ENCODE peak calls at places on chromosomes 16 and 17, in four cellular contexts. E is neuronal stem cell, L is H9, Y is H1. T is an unnamed sample.

GRCh38 chr17:1627219-1627986 is 1.2 kb downstream of the SLC43A2 start:
- DNase-seq in E (no peak), L (peak; percentile 60), Y (peak; percentile 64), T (no peak)

GRCh38 chr16:30151091-30151490 is 28.1 kb upstream of the MAPK3 start:
- DNase-seq in E (no peak), L (no peak), Y (no peak), T (no peak)

GRCh38 chr17:63514974-63515373 is 8.2 kb upstream of the KCNH6 start:
- DNase-seq in E (no peak), L (no peak), Y (no peak), T (no peak)

GRCh38 chr17:28729950-28730330 is 1.4 kb downstream of the NEK8 start:
- DNase-seq in E (no peak), L (no peak), Y (no peak), T (no peak)

GRCh38 chr16:68732068-68732680 is 4.9 kb upstream of the CDH1 start:
- DNase-seq in E (no peak), L (peak; percentile 82), Y (peak; percentile 63), T (no peak)

GRCh38 chr17:15981208-15981607 is 18.3 kb downstream of the ZSWIM7 start:
- DNase-seq in E (no peak), L (no peak), Y (no peak), T (no peak)

GRCh38 chr16:79892278-79892677 is 291.7 kb upstream of the MAF start:
- DNase-seq in E (no peak), L (no peak), Y (no peak), T (no peak)

GRCh38 chr17:63609820-63610573 is 9.3 kb downstream of the TACO1 start:
- DNase-seq in E (no peak), L (no peak), Y (no peak), T (no peak)

GRCh38 chr16:87764600-87765472 is 950 bp downstream of the KLHDC4 start:
- DNase-seq in E (no peak), L (no peak), Y (no peak), T (no peak)

GRCh38 chr16:47229651-47230050 is 85.9 kb upstream of the NETO2 start:
- DNase-seq in E (no peak), L (no peak), Y (no peak), T (no peak)

GRCh38 chr17:10018461-10018891 is 113.4 kb upstream of the RCVRN start:
- DNase-seq in E (no peak), L (no peak), Y (no peak), T (no peak)

GRCh38 chr17:80851277-80851925 is 140.2 kb upstream of the CHMP6 start:
- DNase-seq in E (no peak), L (no peak), Y (no peak), T (no peak)

GRCh38 chr17:76191891-76192290 is 48.4 kb downstream of the RNF157 start:
- DNase-seq in E (no peak), L (no peak), Y (no peak), T (no peak)

GRCh38 chr17:18319604-18320256 is 4.6 kb downstream of the SMCR8 start:
- DNase-seq in E (no peak), L (peak; percentile 73), Y (no peak), T (peak; percentile 71)

GRCh38 chr16:67029249-67030096 is 524 bp downstream of the CBFB start:
- DNase-seq in E (peak; percentile 43), L (no peak), Y (peak; percentile 62), T (peak; percentile 61)

GRCh38 chr16:85615014-85615851 is 2.1 kb downstream of the GSE1 start:
- DNase-seq in E (peak; percentile 69), L (peak; percentile 70), Y (peak; percentile 73), T (peak; percentile 60)

DNA sequence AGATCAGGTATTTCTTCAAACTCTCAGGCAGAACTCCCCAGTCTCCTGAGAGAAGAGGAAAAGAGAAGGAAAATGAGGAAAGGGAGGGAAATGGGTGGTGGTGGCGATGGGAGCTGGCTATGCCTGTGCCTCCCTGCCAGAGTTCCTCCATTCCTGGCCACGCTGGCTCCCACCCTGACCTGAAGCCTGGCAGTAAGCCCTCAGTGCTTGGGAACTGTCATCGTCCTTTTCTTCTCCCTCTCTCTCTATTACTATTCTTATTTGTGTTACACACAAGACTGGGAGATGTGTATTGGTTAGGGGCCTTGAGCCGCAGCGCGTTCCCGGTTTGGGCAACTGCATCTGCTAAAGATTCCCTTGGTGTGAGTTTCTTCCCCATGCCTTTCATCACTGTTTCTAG is 44.6 kb downstream of the GOSR1 start:
- DNase-seq in E (no peak), L (no peak), Y (no peak), T (no peak)
- H2BK12ac ChIP-seq in E (no peak overlapping the region), L (no peak overlapping the region), Y (no peak overlapping the region), T (no peak overlapping the region)

GRCh38 chr16:63461248-63461841 is 1425.1 kb upstream of the CDH8 start:
- DNase-seq in E (peak; percentile 59), L (peak; percentile 28), Y (peak; percentile 50), T (peak; percentile 65)
- H2BK12ac ChIP-seq in E (no peak overlapping the region), L (no peak overlapping the region), Y (no peak overlapping the region), T (no peak overlapping the region)

DNA sequence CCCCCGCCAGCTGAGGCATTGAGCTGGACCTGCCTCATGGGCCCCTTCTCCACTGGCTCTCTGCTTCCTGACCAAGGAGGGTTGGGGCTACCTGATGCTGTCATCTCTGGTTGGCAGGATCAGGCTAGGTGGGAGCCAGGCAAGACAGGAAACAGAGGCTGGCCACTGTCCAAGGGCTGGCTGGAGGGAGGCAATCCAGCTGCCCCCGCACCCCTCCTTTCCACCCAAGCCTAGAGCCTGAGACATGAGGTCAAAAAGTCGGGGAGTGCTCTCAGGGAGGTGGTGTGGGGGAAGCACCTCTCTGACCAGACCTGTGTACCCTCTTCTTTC is 14.5 kb downstream of the NGFR start:
- DNase-seq in E (no peak), L (no peak), Y (no peak), T (no peak)
- H2BK12ac ChIP-seq in E (peak overlapping the region; percentile 98), L (no peak overlapping the region), Y (peak overlapping the region; percentile 94), T (no peak overlapping the region)

GRCh38 chr17:7179317-7180254 is at the start of gene ASGR1:
- DNase-seq in E (no peak), L (no peak), Y (no peak), T (no peak)

GRCh38 chr17:7176870-7177209 is 2.3 kb downstream of the ASGR1 start:
- DNase-seq in E (no peak), L (peak; percentile 72), Y (no peak), T (no peak)

GRCh38 chr17:7178973-7179316 is 225 bp downstream of the ASGR1 start:
- DNase-seq in E (no peak), L (no peak), Y (no peak), T (no peak)

GRCh38 chr17:7177210-7177953 is 1.8 kb downstream of the ASGR1 start:
- DNase-seq in E (peak; percentile 83), L (peak; percentile 91), Y (peak; percentile 90), T (peak; percentile 79)

DNA sequence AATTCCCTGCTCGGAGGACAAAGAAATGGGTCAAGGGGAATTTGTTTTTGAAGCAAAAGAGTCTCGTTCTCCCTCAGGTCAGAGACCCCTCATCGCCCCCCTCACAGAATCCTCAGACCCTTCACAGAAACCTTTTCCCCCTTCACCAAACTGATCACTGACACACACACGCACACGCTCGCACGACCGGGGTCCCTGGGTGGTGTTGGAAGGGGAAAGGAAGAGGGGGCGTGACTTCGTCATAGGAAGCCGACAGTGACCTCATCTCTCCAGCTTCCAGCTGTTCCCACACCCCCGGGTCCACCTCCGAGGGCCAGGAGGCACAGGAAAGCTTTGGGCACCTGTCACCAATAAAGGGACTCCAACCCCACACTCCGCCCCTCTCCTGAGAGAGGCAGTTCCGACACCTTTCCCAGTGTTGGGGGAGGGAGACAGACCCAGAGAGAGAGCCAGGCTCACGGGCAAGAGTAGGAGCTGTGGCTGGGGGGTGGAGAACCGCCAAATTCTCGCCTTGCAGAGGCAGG is 1.2 kb downstream of the ASGR1 start:
- DNase-seq in E (peak; percentile 18), L (peak; percentile 78), Y (peak; percentile 77), T (peak; percentile 62)
- H2BK12ac ChIP-seq in E (no peak overlapping the region), L (no peak overlapping the region), Y (no peak overlapping the region), T (no peak overlapping the region)

DNA sequence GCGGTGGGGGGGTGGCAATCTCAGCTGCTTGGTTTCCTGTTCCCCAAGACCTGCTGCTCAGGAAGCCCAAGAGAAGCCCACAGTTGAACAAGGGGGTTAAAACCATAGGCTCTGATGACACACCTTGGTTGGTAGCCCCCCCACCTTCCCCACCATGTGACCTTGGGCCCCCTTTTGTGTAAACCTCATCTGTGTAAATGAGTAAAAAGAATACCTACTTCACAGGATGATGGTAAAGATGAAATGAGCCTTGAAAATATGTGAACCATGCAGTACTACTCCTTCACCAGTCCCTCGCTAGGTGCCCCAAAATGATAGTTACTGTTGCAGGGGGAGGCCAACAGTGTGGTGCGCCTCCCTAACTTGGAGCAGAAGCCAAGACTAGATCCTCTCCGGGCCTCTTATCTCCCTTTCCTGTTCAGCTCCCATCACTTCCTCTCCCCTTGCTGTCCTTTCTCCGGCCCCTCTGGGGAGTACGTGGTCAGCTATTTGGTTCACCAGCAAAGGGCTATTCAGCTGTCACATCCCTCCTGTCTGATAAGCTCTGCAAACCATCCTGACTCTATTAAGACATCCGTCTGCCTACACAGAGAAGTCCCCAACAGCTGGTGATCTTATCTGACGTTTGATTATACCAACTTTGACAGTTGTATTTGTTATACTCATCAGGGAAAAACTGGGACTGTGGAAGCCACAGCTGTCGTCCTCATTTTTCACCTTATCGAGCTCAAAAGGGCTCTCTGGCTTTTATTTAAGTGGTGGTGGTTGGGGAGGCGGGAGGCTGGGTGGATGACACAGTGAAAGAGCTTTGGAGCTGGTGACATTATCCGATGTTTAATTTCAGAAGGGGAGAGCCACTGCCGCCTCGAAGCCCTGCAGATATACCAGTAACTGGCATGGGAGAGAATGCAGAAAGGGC is 19.9 kb downstream of the DCAKD start:
- DNase-seq in E (no peak), L (no peak), Y (no peak), T (peak; percentile 50)
- H2BK12ac ChIP-seq in E (no peak overlapping the region), L (no peak overlapping the region), Y (no peak overlapping the region), T (no peak overlapping the region)

DNA sequence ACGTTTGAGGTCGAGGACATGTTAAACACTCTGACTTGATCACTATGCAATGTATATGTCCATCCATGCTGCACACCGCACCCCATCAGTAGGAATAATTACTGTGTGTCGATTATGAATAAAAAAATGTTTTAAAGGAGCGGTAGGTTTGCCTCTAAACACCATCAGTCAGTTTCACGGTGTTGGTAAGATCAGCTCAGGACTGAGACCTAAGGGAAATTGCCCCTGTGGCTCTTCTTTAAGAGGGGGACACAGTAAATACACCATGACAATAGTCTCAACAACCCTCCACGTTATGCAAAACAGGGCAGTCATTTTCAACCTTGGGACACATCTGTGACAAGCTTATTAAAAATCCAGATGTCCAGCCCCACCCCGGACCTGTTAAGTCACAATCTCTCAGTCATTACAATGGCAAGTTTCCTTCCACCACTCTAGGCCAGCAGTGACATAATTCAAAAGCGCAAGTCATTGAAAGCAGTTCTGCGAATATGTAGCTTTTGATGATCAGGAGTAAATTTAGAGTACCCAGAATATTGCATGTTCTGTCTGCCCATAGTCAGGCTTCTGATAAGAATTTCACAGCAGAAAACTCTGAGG is 1.2 kb downstream of the ATMIN start:
- DNase-seq in E (no peak), L (no peak), Y (no peak), T (peak; percentile 25)
- H2BK12ac ChIP-seq in E (no peak overlapping the region), L (no peak overlapping the region), Y (no peak overlapping the region), T (no peak overlapping the region)

DNA sequence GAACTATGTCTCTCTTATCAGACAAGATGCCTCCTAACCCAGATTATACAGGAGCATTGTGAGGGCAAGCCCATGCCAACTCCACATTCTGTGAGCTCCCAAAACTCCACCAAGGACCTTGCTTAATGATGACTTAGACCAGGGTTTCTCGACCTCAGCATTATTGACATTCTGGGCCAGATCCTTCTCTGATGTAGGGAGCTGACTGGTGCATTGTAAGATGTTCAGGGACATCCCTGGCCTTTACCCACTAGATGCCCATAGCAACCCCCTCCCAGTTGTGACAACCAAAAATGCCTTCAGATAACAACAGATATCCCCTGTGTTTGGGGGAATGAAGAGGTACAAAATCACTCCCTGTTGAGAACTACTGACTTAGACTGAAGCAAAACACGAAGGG is 43.6 kb downstream of the HOXB1 start:
- DNase-seq in E (no peak), L (no peak), Y (no peak), T (no peak)
- H2BK12ac ChIP-seq in E (no peak overlapping the region), L (no peak overlapping the region), Y (no peak overlapping the region), T (peak overlapping the region; percentile 67)

GRCh38 chr17:50059759-50060273 is 3.9 kb downstream of the ITGA3 start:
- DNase-seq in E (no peak), L (no peak), Y (no peak), T (peak; percentile 77)
- H2BK12ac ChIP-seq in E (no peak overlapping the region), L (no peak overlapping the region), Y (no peak overlapping the region), T (peak overlapping the region; percentile 99)